ENCODE peak calls at places on chromosome 10, in nine cellular contexts. A is neural crest cell, Q is epithelial cell of proximal tubule, H is pancreas, Z is astrocyte, U is fibroblast of lung, T is progenitor cell of endocrine pancreas, D is stomach, X is WERI-Rb-1. W is an unnamed sample.

GRCh38 chr10:59748834-59749233 is 4.4 kb downstream of the MRLN start:
- DNase-seq in A (no peak), Z (no peak), Q (peak), X (peak), T (no peak), H (no peak), D (no peak), U (no peak), W (no peak)

GRCh38 chr10:78045237-78045636 is 11.6 kb downstream of the RPS24 start:
- DNase-seq in Z (no peak), X (no peak), H (no peak), Q (no peak), A (no peak), T (no peak), U (no peak), D (no peak), W (no peak)

GRCh38 chr10:100019824-100020160 is 10.0 kb upstream of the DNMBP start:
- DNase-seq in A (no peak), U (no peak), Z (no peak), X (peak), H (no peak), D (no peak), T (no peak), Q (no peak), W (no peak)

GRCh38 chr10:20984632-20985031 is 87.5 kb upstream of the NEBL start:
- DNase-seq in A (no peak), Z (no peak), T (no peak), D (peak), X (no peak), U (no peak), Q (no peak), H (no peak), W (no peak)

GRCh38 chr10:5547934-5548660 is 23.3 kb downstream of the CALML3 start:
- DNase-seq in D (peak), Q (no peak), U (peak), H (no peak), A (no peak), T (no peak), X (no peak), Z (no peak), W (no peak)

GRCh38 chr10:4281207-4281825 is 496.3 kb upstream of the KLF6 start:
- DNase-seq in A (no peak), Q (no peak), Z (peak), X (no peak), H (no peak), U (peak), D (no peak), T (no peak), W (no peak)

GRCh38 chr10:14396441-14397048 is 65.8 kb upstream of the FRMD4A start:
- DNase-seq in Q (no peak), A (no peak), X (no peak), H (no peak), U (peak), D (no peak), T (no peak), Z (peak), W (no peak)

GRCh38 chr10:110857265-110858158 is 14.2 kb upstream of the PDCD4 start:
- DNase-seq in U (peak), D (peak), T (no peak), H (peak), A (no peak), Z (peak), X (no peak), Q (no peak), W (no peak)

GRCh38 chr10:125001313-125002043 is 59.6 kb downstream of the ZRANB1 start:
- DNase-seq in Q (no peak), X (no peak), U (no peak), Z (no peak), T (no peak), D (peak), H (peak), A (peak), W (no peak)

GRCh38 chr10:4984971-4985594 is 18.6 kb downstream of the AKR1C2 start:
- DNase-seq in Q (peak), A (no peak), X (no peak), U (peak), Z (peak), H (peak), D (no peak), T (no peak), W (no peak)

GRCh38 chr10:36888925-36889573 is 236.3 kb upstream of the ANKRD30A start:
- DNase-seq in Q (no peak), Z (no peak), T (peak), U (no peak), X (peak), D (peak), A (peak), H (no peak), W (no peak)

GRCh38 chr10:73625004-73625883 is 16.0 kb downstream of the MYOZ1 start:
- DNase-seq in Q (no peak), H (peak), X (peak), T (peak), D (no peak), U (peak), Z (peak), A (peak), W (no peak)

GRCh38 chr10:77006836-77007511 is 630.6 kb downstream of the KCNMA1 start:
- DNase-seq in Q (no peak), Z (no peak), D (no peak), U (peak), X (no peak), H (no peak), A (no peak), T (no peak), W (no peak)

GRCh38 chr10:92830478-92831389 is 17.6 kb upstream of the EXOC6 start:
- DNase-seq in T (no peak), Q (no peak), A (no peak), H (no peak), D (no peak), X (no peak), Z (no peak), U (no peak), W (no peak)

GRCh38 chr10:102629661-102630614 is 14.3 kb upstream of the TRIM8 start:
- DNase-seq in H (no peak), T (no peak), D (no peak), A (no peak), Z (peak), Q (peak), X (peak), U (peak), W (no peak)

GRCh38 chr10:102424916-102425315 is 4.3 kb downstream of the FBXL15 start:
- DNase-seq in D (no peak), U (no peak), X (no peak), A (no peak), Z (no peak), T (no peak), Q (no peak), H (peak), W (no peak)

GRCh38 chr10:14116837-14117236 is 213.9 kb downstream of the FRMD4A start:
- DNase-seq in X (no peak), H (no peak), D (no peak), U (no peak), A (no peak), T (no peak), Z (no peak), Q (no peak), W (no peak)

GRCh38 chr10:110918269-110918632 is 729 bp downstream of the BBIP1 start:
- DNase-seq in U (peak), Q (no peak), H (no peak), A (peak), Z (peak), T (no peak), D (peak), X (peak), W (no peak)

GRCh38 chr10:30160431-30160982 is 101.1 kb upstream of the JCAD start:
- DNase-seq in T (no peak), U (no peak), X (peak), D (no peak), A (no peak), Z (no peak), H (no peak), Q (no peak), W (no peak)

GRCh38 chr10:46231087-46231486 is 55.7 kb upstream of the ANTXRL start:
- DNase-seq in Q (no peak), Z (no peak), D (peak), T (no peak), U (no peak), A (no peak), H (no peak), X (no peak), W (no peak)

DNA sequence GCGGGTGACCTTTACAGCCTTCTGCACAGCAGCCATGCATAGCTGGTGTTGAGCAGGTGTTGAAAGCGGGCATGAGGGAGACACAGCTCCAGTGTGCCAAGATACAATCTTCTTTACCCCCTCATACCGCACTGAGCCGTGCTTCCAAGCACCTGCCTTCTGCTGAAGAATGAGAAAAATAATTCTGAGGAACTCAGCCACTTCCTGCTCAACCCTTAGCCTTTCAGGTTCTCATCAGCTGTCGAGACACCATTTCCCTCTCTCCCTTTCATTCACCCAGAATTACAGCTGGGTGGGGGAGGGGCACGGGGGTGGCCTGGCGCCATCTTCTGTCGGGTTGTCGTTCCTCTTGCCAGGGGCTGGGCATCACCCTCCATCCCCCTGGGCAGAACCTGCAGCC is 58.6 kb downstream of the COL13A1 start:
- DNase-seq in D (no peak), A (no peak), Z (no peak), Q (no peak), U (no peak), X (no peak), H (no peak), T (no peak), W (no peak)
- TF ChIP-seq CTCF in D (no peak), A (no peak), Z (no peak), Q (no peak), U (no peak), X (peak), H (no peak), T (no peak), W (no peak)

GRCh38 chr10:12716042-12716441 is 285.5 kb downstream of the CCDC3 start:
- DNase-seq in A (no peak), U (no peak), X (no peak), Z (no peak), D (no peak), H (no peak), Q (no peak), T (no peak), W (no peak)

GRCh38 chr10:12719365-12719764 is 282.1 kb downstream of the CCDC3 start:
- DNase-seq in A (no peak), Z (no peak), H (no peak), U (peak), D (no peak), T (no peak), Q (no peak), X (no peak), W (no peak)

GRCh38 chr10:12720217-12720981 is 281.1 kb downstream of the CCDC3 start:
- DNase-seq in U (peak), A (no peak), Z (peak), H (peak), X (peak), Q (peak), D (peak), T (no peak), W (no peak)

GRCh38 chr10:12721334-12721733 is 280.2 kb downstream of the CCDC3 start:
- DNase-seq in D (no peak), X (no peak), H (no peak), U (no peak), A (no peak), Q (no peak), T (no peak), Z (no peak), W (no peak)

GRCh38 chr10:12717981-12718707 is 283.4 kb downstream of the CCDC3 start:
- DNase-seq in X (no peak), U (peak), Q (no peak), Z (peak), T (no peak), D (no peak), A (no peak), H (no peak), W (no peak)
- TF ChIP-seq CTCF in X (peak), U (peak), Q (peak), Z (peak), T (peak), D (no peak), A (peak), H (no peak), W (no peak)

GRCh38 chr10:113316506-113316905 is 236.3 kb upstream of the HABP2 start:
- DNase-seq in H (no peak), Q (no peak), U (no peak), Z (no peak), A (no peak), T (no peak), D (no peak), X (peak), W (no peak)
- TF ChIP-seq CTCF in H (no peak), Q (no peak), U (no peak), Z (no peak), A (no peak), T (no peak), D (no peak), X (peak), W (no peak)

GRCh38 chr10:62047960-62048383 is 146.5 kb downstream of the ARID5B start:
- DNase-seq in Z (no peak), X (no peak), D (no peak), Q (no peak), T (no peak), H (no peak), U (peak), A (no peak), W (no peak)
- TF ChIP-seq CTCF in Z (no peak), X (no peak), D (no peak), Q (no peak), T (no peak), H (no peak), U (no peak), A (no peak), W (no peak)

W was measured in activated B cell treated with CpG ODN at 0.5 μM for 24 hours.